ENCODE peak calls at places on chromosomes 13 and 19, in seven cellular contexts. E, C, Q, N, V, M and W are unnamed samples.

GRCh38 chr19:2969104-2969504 is 8.3 kb upstream of the TLE6 start:
- DNase-seq in E (no peak), C (no peak), Q (no peak), N (no peak), V (no peak), M (peak; percentile 59), W (no peak)

GRCh38 chr13:33520480-33520839 is 234.9 kb upstream of the STARD13 start:
- DNase-seq in E (no peak), C (no peak), Q (no peak), N (no peak), V (no peak), M (no peak), W (no peak)

GRCh38 chr13:50539791-50540530 is 303.5 kb downstream of the DLEU7 start:
- DNase-seq in E (no peak), C (no peak), Q (no peak), N (no peak), V (no peak), M (no peak), W (no peak)

GRCh38 chr19:6062274-6062673 is 48.0 kb downstream of the RFX2 start:
- DNase-seq in E (no peak), C (no peak), Q (no peak), N (no peak), V (no peak), M (no peak), W (no peak)

GRCh38 chr19:821976-822773 is 420 bp upstream of the PLPPR3 start:
- DNase-seq in E (no peak), C (no peak), Q (no peak), N (peak; percentile 84), V (peak; percentile 56), M (peak; percentile 83), W (no peak)

GRCh38 chr19:57815247-57816075 is 748 bp upstream of the ZNF552 start:
- DNase-seq in E (no peak), C (no peak), Q (no peak), N (no peak), V (no peak), M (no peak), W (no peak)

GRCh38 chr13:84654654-84655244 is 772.5 kb upstream of the SLITRK1 start:
- DNase-seq in E (no peak), C (no peak), Q (no peak), N (peak; percentile 63), V (no peak), M (no peak), W (no peak)

GRCh38 chr13:50779443-50780200 is 63.9 kb downstream of the DLEU7 start:
- DNase-seq in E (no peak), C (no peak), Q (no peak), N (no peak), V (no peak), M (peak; percentile 52), W (no peak)

GRCh38 chr19:10450853-10451609 is 30.7 kb downstream of the PDE4A start:
- DNase-seq in E (no peak), C (no peak), Q (no peak), N (peak; percentile 81), V (peak; percentile 98), M (peak; percentile 58), W (peak; percentile 41)

GRCh38 chr13:97414392-97414791 is 19.6 kb upstream of the RAP2A start:
- DNase-seq in E (no peak), C (no peak), Q (no peak), N (no peak), V (no peak), M (no peak), W (no peak)
- TF ChIP-seq TAF1 in E (no peak), C (no peak), Q (no peak), N (no peak), V (no peak), M (no peak), W (no peak)

DNA sequence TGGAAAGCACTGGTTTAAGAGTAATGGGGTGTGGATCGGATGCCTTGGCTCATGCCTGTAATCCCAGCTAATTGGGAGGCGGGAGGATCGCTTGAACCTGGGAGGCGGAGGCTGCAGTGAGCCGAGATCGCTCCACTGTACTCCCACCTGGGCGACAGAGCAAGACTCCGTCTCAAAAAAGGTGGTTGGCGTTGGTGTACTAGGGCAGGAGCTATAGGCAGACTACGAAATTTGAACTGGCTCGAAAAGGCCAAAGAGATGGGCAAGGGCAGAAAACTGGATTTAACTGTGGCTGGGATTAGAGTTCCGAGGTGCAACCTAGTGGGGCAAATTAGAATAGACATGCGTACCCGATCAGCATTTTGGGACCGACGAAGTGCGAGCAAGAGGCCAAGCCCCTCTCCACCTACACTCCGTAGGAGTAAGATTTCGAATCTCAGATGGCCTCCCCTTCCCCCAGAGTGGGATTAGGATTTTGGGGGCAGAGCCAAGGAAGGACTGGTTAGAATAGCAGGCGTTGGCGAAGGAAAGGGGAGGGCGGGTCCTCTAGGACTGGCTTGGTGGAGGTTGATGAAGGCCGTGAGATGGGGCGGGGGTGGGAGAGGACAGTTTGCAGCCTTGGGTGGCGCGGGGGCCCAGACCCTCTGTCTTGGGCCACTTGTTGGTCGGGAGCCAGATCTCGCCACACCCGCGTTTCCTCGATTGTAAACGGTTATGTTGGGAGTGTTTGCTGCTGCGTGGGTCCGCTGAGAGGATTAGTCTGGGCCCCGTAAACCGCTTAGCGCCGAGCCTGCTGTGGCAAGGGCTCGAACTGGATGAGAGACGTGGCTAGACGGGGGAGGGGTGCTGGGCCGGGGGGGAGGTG is 2.0 kb upstream of the INAFM1 start:
- DNase-seq in E (peak; percentile 58), C (no peak), Q (no peak), N (peak; percentile 64), V (peak; percentile 82), M (no peak), W (peak; percentile 39)
- TF ChIP-seq TAF1 in E (no peak), C (no peak), Q (no peak), N (peak; percentile 8), V (no peak), M (no peak), W (no peak)

DNA sequence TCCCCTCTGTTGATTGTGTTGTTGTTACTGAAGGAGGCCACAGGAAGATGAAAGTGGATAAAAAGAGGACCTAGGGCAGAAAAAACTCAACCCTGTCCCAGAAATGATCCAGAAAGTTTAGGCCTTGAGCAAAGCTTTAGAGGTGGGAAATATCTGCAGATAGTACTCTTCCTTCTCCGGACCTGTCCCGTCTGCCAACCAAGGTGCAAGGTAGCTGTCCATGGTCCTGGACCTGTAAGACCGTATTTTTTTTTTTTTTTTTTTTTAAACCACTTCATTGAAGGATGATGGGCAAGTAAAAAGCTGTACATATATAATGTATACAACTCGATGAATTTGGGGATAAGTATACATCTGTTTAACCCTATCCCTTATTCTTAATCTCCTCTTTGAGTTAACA is 225.9 kb downstream of the OLFM4 start:
- DNase-seq in E (no peak), C (no peak), Q (no peak), N (no peak), V (no peak), M (no peak), W (no peak)
- TF ChIP-seq TAF1 in E (no peak), C (no peak), Q (no peak), N (no peak), V (no peak), M (no peak), W (no peak)

DNA sequence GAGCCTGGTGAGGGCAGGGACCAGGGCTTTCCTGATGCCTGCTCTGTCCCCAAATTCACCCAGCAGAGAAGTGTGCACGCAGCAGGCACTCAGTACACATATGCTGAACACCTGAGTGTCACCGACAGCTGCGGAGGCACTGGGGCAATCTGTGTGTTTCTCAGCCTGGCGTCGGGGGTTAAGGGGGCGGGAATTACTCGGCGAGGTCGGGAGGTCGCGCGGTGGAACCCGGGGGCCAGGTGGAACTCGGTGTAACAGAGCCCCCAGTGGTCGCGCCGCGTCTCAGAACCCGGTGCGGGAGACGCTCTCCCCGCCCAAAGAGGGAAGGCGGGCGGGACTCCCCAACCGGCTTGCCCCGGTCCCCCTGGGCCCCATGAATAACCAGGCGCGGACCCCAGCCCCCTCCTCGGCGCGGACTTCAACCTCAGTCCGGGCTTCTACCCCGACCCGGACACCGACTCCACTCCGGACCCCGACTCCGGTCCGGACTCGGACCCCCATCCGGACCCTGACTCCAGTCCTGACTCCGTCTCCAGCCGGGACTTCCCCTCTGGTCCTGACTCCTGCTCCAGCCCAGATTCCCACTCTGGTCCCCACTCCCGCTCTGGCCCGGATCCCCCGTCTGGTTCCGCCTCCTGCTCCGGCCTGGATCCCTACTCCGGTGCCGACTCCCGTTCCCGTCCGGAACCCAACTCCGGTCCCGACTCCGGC is at the start of gene SELENOV:
- DNase-seq in E (no peak), C (no peak), Q (no peak), N (peak; percentile 91), V (peak; percentile 27), M (peak; percentile 83), W (no peak)
- TF ChIP-seq TAF1 in E (no peak), C (no peak), Q (no peak), N (peak; percentile 76), V (no peak), M (no peak), W (no peak)

DNA sequence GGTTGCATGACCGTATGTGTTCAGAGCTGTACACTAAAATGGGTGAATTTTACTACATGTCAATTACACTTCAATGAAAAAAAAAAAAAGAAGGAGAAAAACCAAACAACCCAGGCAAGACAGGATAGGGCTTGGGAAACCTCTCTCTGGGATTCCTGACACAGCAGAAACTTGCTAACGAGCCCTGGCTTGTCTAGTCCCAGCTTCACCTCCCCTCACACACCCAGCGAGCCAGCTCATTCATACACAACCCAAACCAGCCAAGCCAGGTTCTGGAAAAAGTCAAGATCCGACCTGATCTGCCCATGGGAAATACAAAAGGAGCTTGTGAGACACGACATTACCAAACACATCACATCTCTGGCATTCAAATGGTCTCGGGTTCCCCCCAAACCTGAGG is 3.7 kb upstream of the TECR start:
- DNase-seq in E (no peak), C (no peak), Q (no peak), N (no peak), V (no peak), M (no peak), W (no peak)
- TF ChIP-seq TAF1 in E (no peak), C (no peak), Q (no peak), N (no peak), V (no peak), M (no peak), W (no peak)

GRCh38 chr13:39107484-39108040 is 69.3 kb downstream of the NHLRC3 start:
- DNase-seq in E (no peak), C (no peak), Q (no peak), N (no peak), V (no peak), M (no peak), W (no peak)
- TF ChIP-seq TAF1 in E (no peak), C (no peak), Q (no peak), N (no peak), V (no peak), M (no peak), W (no peak)

GRCh38 chr13:92806215-92806614 is 420.4 kb upstream of the GPC6 start:
- DNase-seq in E (no peak), C (no peak), Q (no peak), N (no peak), V (no peak), M (no peak), W (no peak)
- TF ChIP-seq TAF1 in E (no peak), C (no peak), Q (no peak), N (no peak), V (no peak), M (no peak), W (no peak)

GRCh38 chr13:103547914-103548313 is 481.7 kb upstream of the SLC10A2 start:
- DNase-seq in E (no peak), C (no peak), Q (no peak), N (no peak), V (no peak), M (no peak), W (no peak)
- TF ChIP-seq TAF1 in E (no peak), C (no peak), Q (no peak), N (no peak), V (no peak), M (no peak), W (no peak)